ENCODE peak calls at places on chromosomes 7 and 10, in four cellular contexts. N, G, C and I are unnamed samples.

GRCh38 chr10:1570652-1571051 is 166.7 kb downstream of the ADARB2 start:
- DNase-seq in N (no peak), G (no peak), C (no peak), I (no peak)

GRCh38 chr10:110138197-110138812 is 69.1 kb upstream of the MXI1 start:
- DNase-seq in G (peak; percentile 59), N (peak; percentile 69), C (no peak), I (no peak)

GRCh38 chr7:64799-65430 is 127.5 kb upstream of the FAM20C start:
- DNase-seq in N (no peak), C (no peak), G (no peak), I (no peak)

GRCh38 chr10:91590904-91591791 is 41.7 kb downstream of the PPP1R3C start:
- DNase-seq in G (peak; percentile 95), N (peak; percentile 67), C (peak; percentile 46), I (no peak)

GRCh38 chr10:4241724-4242345 is 456.8 kb upstream of the KLF6 start:
- DNase-seq in C (no peak), G (peak; percentile 89), N (no peak), I (no peak)

GRCh38 chr10:122141821-122142651 is 129.1 kb upstream of the BTBD16 start:
- DNase-seq in N (no peak), C (no peak), G (peak; percentile 22), I (no peak)

GRCh38 chr7:90473819-90474218 is 4.4 kb downstream of the PTTG1IP2 start:
- DNase-seq in N (no peak), G (no peak), C (no peak), I (no peak)

GRCh38 chr10:43125881-43126731 is 12.1 kb upstream of the CSGALNACT2 start:
- DNase-seq in G (no peak), C (peak; percentile 13), N (no peak), I (no peak)

GRCh38 chr7:127536426-127537152 is 48.8 kb downstream of the GCC1 start:
- DNase-seq in N (no peak), C (no peak), G (no peak), I (no peak)

GRCh38 chr10:71486465-71487114 is 89.9 kb downstream of the CDH23 start:
- DNase-seq in N (peak; percentile 82), G (peak; percentile 15), C (peak; percentile 79), I (no peak)

GRCh38 chr10:75672842-75673241 is 241.4 kb downstream of the LRMDA start:
- DNase-seq in C (no peak), N (no peak), G (no peak), I (no peak)

GRCh38 chr7:134737561-134738353 is 41.7 kb upstream of the CALD1 start:
- DNase-seq in G (peak; percentile 34), C (no peak), N (no peak), I (no peak)

GRCh38 chr10:85527610-85528317 is 838.8 kb downstream of the GRID1 start:
- DNase-seq in N (peak; percentile 5), C (no peak), G (no peak), I (no peak)

GRCh38 chr7:82975811-82976468 is 186.7 kb downstream of the PCLO start:
- DNase-seq in N (no peak), C (no peak), G (no peak), I (no peak)

GRCh38 chr10:14530465-14530864 is 199.7 kb upstream of the FRMD4A start:
- DNase-seq in C (no peak), G (no peak), N (no peak), I (no peak)

GRCh38 chr10:17910144-17910789 is 41.5 kb upstream of the SLC39A12 start:
- DNase-seq in G (peak; percentile 51), N (peak; percentile 49), C (no peak), I (no peak)

GRCh38 chr10:118342638-118343020 is 505 bp upstream of the FAM204A start:
- DNase-seq in N (no peak), C (no peak), G (no peak), I (no peak)

GRCh38 chr10:12503311-12503710 is 154.0 kb downstream of the CAMK1D start:
- DNase-seq in G (no peak), N (no peak), C (no peak), I (no peak)

GRCh38 chr10:29613791-29614190 is 21.0 kb downstream of the SVIL start:
- DNase-seq in C (no peak), N (no peak), G (no peak), I (no peak)

GRCh38 chr7:94274828-94275227 is 119.9 kb upstream of the COL1A2 start:
- DNase-seq in N (no peak), C (no peak), G (no peak), I (no peak)

GRCh38 chr7:1639071-1639470 is 31.0 kb upstream of the ELFN1 start:
- DNase-seq in G (no peak), N (no peak), C (no peak), I (no peak)
- TF ChIP-seq CTCF in G (no peak), N (no peak), C (no peak), I (no peak)

GRCh38 chr7:131840291-131840690 is 283.9 kb upstream of the PODXL start:
- DNase-seq in N (no peak), C (no peak), G (no peak), I (no peak)

GRCh38 chr7:131848033-131848432 is 291.6 kb upstream of the PODXL start:
- DNase-seq in C (no peak), G (no peak), N (no peak), I (no peak)

GRCh38 chr7:131845573-131846337 is 289.3 kb upstream of the PODXL start:
- DNase-seq in G (no peak), N (no peak), C (no peak), I (no peak)

GRCh38 chr7:131844380-131844779 is 288.0 kb upstream of the PODXL start:
- DNase-seq in C (no peak), G (no peak), N (no peak), I (no peak)

DNA sequence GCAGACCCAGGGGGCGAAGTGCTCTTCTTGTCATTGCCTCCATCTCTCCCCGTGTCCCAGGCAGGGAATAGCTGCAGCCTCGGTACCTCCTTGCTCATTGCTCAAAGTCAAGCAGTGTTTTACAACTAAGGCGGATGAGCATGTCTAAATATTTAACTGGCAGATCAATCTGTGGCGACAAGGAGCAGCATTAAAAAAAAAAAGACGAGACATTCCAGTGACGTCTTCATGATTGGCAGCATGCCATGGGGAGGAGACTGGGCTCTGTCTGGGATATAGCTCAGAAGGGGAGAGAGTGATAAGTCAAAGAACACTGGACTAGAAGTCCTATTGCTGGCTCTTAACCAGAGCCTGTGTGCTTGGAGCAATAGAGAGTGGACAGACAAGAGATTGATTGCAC is 287.4 kb upstream of the PODXL start:
- DNase-seq in N (no peak), G (no peak), C (peak; percentile 27), I (no peak)
- H3K4me3 ChIP-seq in N (no peak overlapping the region), G (no peak overlapping the region), C (no peak overlapping the region), I (no peak overlapping the region)

GRCh38 chr10:36716291-36716690 is 409.1 kb upstream of the ANKRD30A start:
- DNase-seq in N (no peak), G (no peak), C (no peak), I (no peak)
- H3K9me3 ChIP-seq in N (no peaks in the 10 kb centered on the region), G (no peaks in the 10 kb centered on the region), C (peaks cover 18% of the 10 kb centered on the region), I (no peaks in the 10 kb centered on the region)

GRCh38 chr10:46556515-46557318 is at the start of gene GPRIN2:
- DNase-seq in N (no peak), C (peak; percentile 86), G (no peak), I (no peak)
- TF ChIP-seq CTCF in N (no peak), C (no peak), G (no peak), I (no peak)

GRCh38 chr7:19110778-19111175 is 6.7 kb downstream of the TWIST1 start:
- DNase-seq in N (no peak), C (no peak), G (no peak), I (no peak)
- H3K4me3 ChIP-seq in N (no peak overlapping the region), C (no peak overlapping the region), G (no peak overlapping the region), I (peak overlapping the region; percentile 16)

GRCh38 chr10:37765216-37765615 is 92.2 kb downstream of the ZNF248 start:
- DNase-seq in G (no peak), C (no peak), N (no peak), I (no peak)

GRCh38 chr10:37763132-37763531 is 94.3 kb downstream of the ZNF248 start:
- DNase-seq in C (no peak), G (no peak), N (no peak), I (no peak)

GRCh38 chr10:37760817-37761216 is 96.6 kb downstream of the ZNF248 start:
- DNase-seq in C (no peak), N (no peak), G (no peak), I (no peak)

GRCh38 chr10:37758074-37758473 is 99.3 kb downstream of the ZNF248 start:
- DNase-seq in N (no peak), C (no peak), G (no peak), I (no peak)

DNA sequence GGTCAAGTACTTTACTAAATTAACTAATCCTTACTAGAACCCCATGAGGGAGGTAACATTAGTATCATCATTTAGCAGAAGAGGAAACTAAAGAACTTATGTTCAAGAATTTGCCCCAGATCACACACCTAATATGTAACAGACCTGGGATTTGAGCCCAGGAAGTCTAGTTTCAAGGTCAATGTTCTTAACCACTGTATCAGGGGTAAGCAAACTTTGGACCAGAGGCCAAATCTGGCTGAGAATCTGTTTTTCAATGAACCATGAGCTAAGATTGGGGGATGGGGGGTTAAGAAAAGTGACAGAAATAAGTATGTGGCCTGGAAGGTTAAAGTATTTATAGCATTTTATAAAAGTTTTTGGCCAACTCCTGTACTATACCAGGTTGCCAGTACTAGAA is 95.1 kb downstream of the ZNF248 start:
- DNase-seq in C (no peak), G (no peak), N (no peak), I (no peak)
- H3K9me3 ChIP-seq in C (peaks cover 37% of the 10 kb centered on the region), G (no peaks in the 10 kb centered on the region), N (no peaks in the 10 kb centered on the region), I (no peaks in the 10 kb centered on the region)